ENCODE peak calls at places on chromosomes 3 and 15, in five cellular contexts. B, X, M, P and N are unnamed samples. For H3K4me1 and H3K9me3, the result is how much of the 10 kb centered on the place peaks cover.

GRCh38 chr15:59741274-59741906 is 52.3 kb upstream of the BNIP2 start:
- DNase-seq in B (peak), X (peak), M (no peak), P (no peak), N (no peak)

GRCh38 chr3:106534206-106534605 is 665.4 kb upstream of the CBLB start:
- DNase-seq in B (peak), X (no peak), M (no peak), P (peak), N (no peak)

GRCh38 chr3:112894258-112894657 is 47.6 kb upstream of the CD200R1L start:
- DNase-seq in B (peak), X (peak), M (no peak), P (peak), N (no peak)

GRCh38 chr15:58454950-58455401 is 23.2 kb downstream of the LIPC start:
- DNase-seq in B (no peak), X (no peak), M (no peak), P (no peak), N (no peak)

GRCh38 chr3:169479314-169479939 is 184.1 kb downstream of the MECOM start:
- DNase-seq in B (no peak), X (no peak), M (no peak), P (no peak), N (no peak)

GRCh38 chr15:63833246-63833696 is 477 bp downstream of the HERC1 start:
- DNase-seq in B (peak), X (peak), M (peak), P (peak), N (peak)

GRCh38 chr3:127263586-127264231 is 24.1 kb downstream of the PRR20G start:
- DNase-seq in B (no peak), X (no peak), M (no peak), P (no peak), N (no peak)

GRCh38 chr3:193971268-193971751 is 164.6 kb upstream of the HES1 start:
- DNase-seq in B (peak), X (no peak), M (no peak), P (no peak), N (no peak)

GRCh38 chr3:122947086-122947611 is 80.4 kb downstream of the SEMA5B start:
- DNase-seq in B (no peak), X (no peak), M (no peak), P (no peak), N (no peak)

GRCh38 chr3:81237193-81237592 is 524.3 kb downstream of the GBE1 start:
- DNase-seq in B (peak), X (no peak), M (no peak), P (no peak), N (no peak)

GRCh38 chr15:43390723-43391122 is 19.8 kb downstream of the TUBGCP4 start:
- DNase-seq in B (no peak), X (no peak), M (no peak), P (peak), N (no peak)

GRCh38 chr3:59818033-59818936 is 768.5 kb upstream of the CFAP20DC start:
- DNase-seq in B (peak), X (no peak), M (peak), P (peak), N (peak)

GRCh38 chr3:171356251-171356650 is 104.0 kb downstream of the TNIK start:
- DNase-seq in B (peak), X (no peak), M (no peak), P (no peak), N (no peak)

GRCh38 chr3:189273736-189274135 is 102.0 kb downstream of the TPRG1 start:
- DNase-seq in B (peak), X (no peak), M (no peak), P (no peak), N (no peak)

GRCh38 chr15:42711746-42712145 is 25.2 kb downstream of the CDAN1 start:
- DNase-seq in B (no peak), X (no peak), M (no peak), P (no peak), N (no peak)

GRCh38 chr15:36844453-36845094 is 255.8 kb downstream of the MEIS2 start:
- DNase-seq in B (peak), X (no peak), M (no peak), P (peak), N (no peak)

GRCh38 chr15:45499426-45499825 is 23.1 kb downstream of the SLC30A4 start:
- DNase-seq in B (no peak), X (no peak), M (no peak), P (no peak), N (no peak)

GRCh38 chr15:49696441-49696840 is 75.6 kb downstream of the DTWD1 start:
- DNase-seq in B (no peak), X (no peak), M (no peak), P (peak), N (no peak)

GRCh38 chr3:13522236-13522635 is 26.7 kb upstream of the FBLN2 start:
- DNase-seq in B (no peak), X (no peak), M (no peak), P (no peak), N (no peak)

GRCh38 chr3:104437891-104438290 is 928.8 kb upstream of the ALCAM start:
- DNase-seq in B (peak), X (no peak), M (no peak), P (peak), N (no peak)

GRCh38 chr3:23111286-23111685 is 91.8 kb upstream of the UBE2E2 start:
- DNase-seq in B (no peak), X (no peak), M (no peak), P (no peak), N (no peak)

GRCh38 chr3:108818404-108818803 is 4.2 kb upstream of the TRAT1 start:
- DNase-seq in B (peak), X (peak), M (no peak), P (peak), N (no peak)

GRCh38 chr15:72890043-72890442 is 106.5 kb upstream of the ADPGK start:
- DNase-seq in B (no peak), X (no peak), M (no peak), P (no peak), N (no peak)

GRCh38 chr3:52971895-52972294 is 74.0 kb downstream of the SFMBT1 start:
- DNase-seq in B (no peak), X (no peak), M (no peak), P (no peak), N (no peak)

GRCh38 chr3:50388720-50389352 is 29.5 kb upstream of the TMEM115 start:
- DNase-seq in B (no peak), X (no peak), M (no peak), P (no peak), N (no peak)

GRCh38 chr15:101022876-101023275 is 103.7 kb downstream of the LRRK1 start:
- DNase-seq in B (no peak), X (peak), M (peak), P (no peak), N (peak)

GRCh38 chr3:142904639-142905441 is 16.0 kb upstream of the PCOLCE2 start:
- DNase-seq in B (peak), X (peak), M (no peak), P (no peak), N (no peak)

GRCh38 chr15:22884344-22884743 is 45.9 kb downstream of the NIPA2 start:
- DNase-seq in B (no peak), X (no peak), M (no peak), P (no peak), N (no peak)

GRCh38 chr3:66037330-66037985 is 1.3 kb downstream of the MAGI1 start:
- DNase-seq in B (peak), X (peak), M (peak), P (peak), N (no peak)

GRCh38 chr3:194469977-194470376 is 16.8 kb downstream of the ATP13A3 start:
- DNase-seq in B (no peak), X (no peak), M (no peak), P (no peak), N (no peak)

GRCh38 chr3:126982125-126982521 is 792 bp upstream of the PLXNA1 start:
- DNase-seq in B (peak), X (peak), M (no peak), P (peak), N (no peak)

GRCh38 chr3:22360977-22361376 is 610.0 kb upstream of the ZNF385D start:
- DNase-seq in B (no peak), X (no peak), M (no peak), P (no peak), N (no peak)

GRCh38 chr15:70301396-70301795 is 203.7 kb upstream of the TLE3 start:
- DNase-seq in B (no peak), X (no peak), M (no peak), P (no peak), N (no peak)

GRCh38 chr3:134002326-134002725 is 27.4 kb downstream of the SLCO2A1 start:
- DNase-seq in B (no peak), X (no peak), M (no peak), P (peak), N (no peak)

GRCh38 chr3:14555835-14556234 is 15.7 kb upstream of the GRIP2 start:
- DNase-seq in B (no peak), X (peak), M (no peak), P (no peak), N (no peak)

GRCh38 chr15:74956648-74957300 is at the start of gene RPP25:
- DNase-seq in B (peak), X (peak), M (peak), P (peak), N (peak)

GRCh38 chr15:74955017-74955416 is 1.6 kb downstream of the RPP25 start:
- DNase-seq in B (no peak), X (no peak), M (no peak), P (no peak), N (no peak)

GRCh38 chr15:74957301-74958035 is 896 bp upstream of the RPP25 start:
- DNase-seq in B (no peak), X (peak), M (peak), P (no peak), N (peak)

GRCh38 chr15:74954515-74954914 is 2.1 kb downstream of the RPP25 start:
- DNase-seq in B (no peak), X (no peak), M (no peak), P (peak), N (no peak)

GRCh38 chr15:74955796-74956647 is 550 bp downstream of the RPP25 start:
- DNase-seq in B (no peak), X (peak), M (peak), P (peak), N (peak)
- H3K4me1 ChIP-seq in B (under half), X (under half), M (under half), P (under half), N (half or more)

GRCh38 chr3:196756738-196757137 is 17.1 kb downstream of the PAK2 start:
- DNase-seq in B (no peak), X (no peak), M (no peak), P (no peak), N (no peak)

GRCh38 chr3:196753201-196753600 is 13.5 kb downstream of the PAK2 start:
- DNase-seq in B (no peak), X (no peak), M (no peak), P (no peak), N (no peak)

GRCh38 chr3:196763179-196763578 is 23.5 kb downstream of the PAK2 start:
- DNase-seq in B (no peak), X (no peak), M (no peak), P (no peak), N (no peak)

GRCh38 chr3:196754215-196754937 is 14.7 kb downstream of the PAK2 start:
- DNase-seq in B (no peak), X (no peak), M (no peak), P (no peak), N (no peak)

GRCh38 chr3:196757876-196758739 is 18.5 kb downstream of the PAK2 start:
- DNase-seq in B (peak), X (no peak), M (no peak), P (peak), N (no peak)
- H3K9me3 ChIP-seq in B (under half), X (under half), M (under half), P (under half), N (under half)

GRCh38 chr15:40295297-40295696 is 12.4 kb upstream of the ANKRD63 start:
- DNase-seq in B (no peak), X (no peak), M (no peak), P (no peak), N (no peak)
- H3K4me1 ChIP-seq in B (under half), X (under half), M (under half), P (under half), N (under half)

GRCh38 chr15:25184356-25185155 is 229.8 kb downstream of the SNRPN start:
- DNase-seq in B (no peak), X (no peak), M (no peak), P (no peak), N (peak)
- H3K9me3 ChIP-seq in B (under half), X (under half), M (under half), P (half or more), N (under half)

DNA sequence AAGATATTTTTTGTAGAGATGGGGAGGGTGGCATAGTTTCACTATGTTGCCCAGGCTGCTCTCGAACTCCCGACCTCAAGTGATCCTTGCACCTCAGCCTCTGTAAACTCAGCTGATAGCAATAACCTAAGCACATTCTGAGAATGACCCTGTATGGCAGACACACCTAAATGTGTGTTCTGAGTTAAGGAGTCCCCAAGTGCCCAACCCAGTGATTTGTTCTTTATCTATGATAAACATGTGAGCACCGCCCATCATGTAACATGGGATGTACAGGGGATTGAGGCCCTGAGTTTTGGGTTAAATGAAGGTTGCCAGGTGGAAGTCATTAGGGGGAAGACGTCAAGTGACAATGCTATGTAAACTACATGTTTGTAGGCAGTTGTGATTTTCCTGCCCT is 5.7 kb downstream of the NCEH1 start:
- DNase-seq in B (no peak), X (no peak), M (no peak), P (no peak), N (no peak)
- H3K4me1 ChIP-seq in B (under half), X (under half), M (under half), P (under half), N (under half)

DNA sequence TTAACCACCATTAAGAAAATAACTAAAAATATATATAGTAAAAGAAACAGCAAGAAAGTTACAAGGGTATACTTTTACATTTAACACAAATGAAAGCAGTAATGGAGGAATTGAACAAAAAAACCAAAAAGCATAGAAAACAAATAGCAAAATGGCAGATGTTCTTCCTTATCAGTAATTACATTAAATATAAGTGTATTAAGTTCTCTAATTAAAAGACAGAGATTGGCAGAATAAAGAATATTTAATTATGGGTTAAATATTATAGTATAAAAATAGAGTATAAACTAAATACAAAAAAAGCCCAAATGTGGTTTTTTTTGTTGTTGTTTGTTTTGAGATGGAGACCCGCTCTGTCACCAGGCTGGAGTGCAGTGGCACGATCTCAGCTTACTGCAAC is 20.5 kb downstream of the EHHADH start:
- DNase-seq in B (no peak), X (no peak), M (no peak), P (no peak), N (no peak)
- H3K9me3 ChIP-seq in B (under half), X (under half), M (under half), P (under half), N (under half)

GRCh38 chr3:69084668-69085542 is at the start of gene ARL6IP5:
- DNase-seq in B (peak), X (peak), M (peak), P (peak), N (peak)
- H3K4me1 ChIP-seq in B (under half), X (under half), M (under half), P (under half), N (half or more)

GRCh38 chr3:140062461-140062860 is 127.5 kb downstream of the CLSTN2 start:
- DNase-seq in B (no peak), X (no peak), M (no peak), P (no peak), N (no peak)
- H3K9me3 ChIP-seq in B (under half), X (under half), M (under half), P (under half), N (under half)

GRCh38 chr3:176068750-176069149 is 1128.5 kb downstream of the TBL1XR1 start:
- DNase-seq in B (no peak), X (no peak), M (no peak), P (no peak), N (no peak)
- H3K4me1 ChIP-seq in B (under half), X (under half), M (under half), P (under half), N (under half)

DNA sequence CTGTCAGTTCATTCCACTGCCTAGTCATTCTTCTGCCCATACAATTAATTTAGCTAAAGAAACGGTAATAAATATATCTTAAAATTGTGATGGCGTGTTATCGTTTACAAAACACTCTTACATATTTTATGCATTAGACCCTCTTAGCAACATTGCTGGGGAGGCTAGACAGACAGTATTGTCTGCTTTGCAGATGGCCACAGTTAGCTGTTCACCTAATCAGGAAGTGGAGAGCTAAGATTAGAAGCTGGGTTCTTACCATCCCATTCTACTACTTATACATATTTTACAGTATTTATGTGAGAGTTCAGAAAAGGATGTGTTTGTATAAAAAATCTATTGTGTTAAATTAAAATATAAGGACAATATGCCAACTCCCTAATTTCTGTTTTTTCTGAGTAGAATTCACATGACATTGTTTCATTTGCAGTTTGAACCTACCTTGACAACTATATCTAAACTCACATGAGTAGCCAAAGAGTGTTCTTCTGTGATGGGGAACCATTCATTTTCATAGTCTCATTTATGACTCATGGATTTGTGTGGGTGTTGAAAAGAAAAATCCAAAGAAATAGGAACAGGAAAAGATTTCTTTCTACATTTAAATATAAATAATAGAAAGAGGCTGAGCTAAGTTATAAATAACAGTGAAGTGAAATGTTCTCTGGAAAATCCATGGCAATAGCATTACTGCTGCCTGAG is 41.7 kb upstream of the C3orf80 start:
- DNase-seq in B (no peak), X (no peak), M (no peak), P (peak), N (no peak)
- H3K9me3 ChIP-seq in B (under half), X (under half), M (under half), P (under half), N (under half)